ENCODE peak calls at places on chromosomes 4 and X, in four cellular contexts. C is GM12878, W is K562, K is HL-60. X is an unnamed sample.

GRCh38 chr4:63492515-63492914 is 916.7 kb downstream of the TECRL start:
- DNase-seq in C (no peak), W (no peak), K (no peak), X (no peak)

GRCh38 chr4:123821861-123822260 is 425.3 kb downstream of the SPRY1 start:
- DNase-seq in C (no peak), W (no peak), K (no peak), X (no peak)

GRCh38 chr4:181202249-181202648 is 1041.0 kb upstream of the TENM3 start:
- DNase-seq in C (no peak), W (no peak), K (no peak), X (no peak)

GRCh38 chr4:24570574-24571236 is 13.6 kb downstream of the DHX15 start:
- DNase-seq in C (no peak), W (no peak), K (no peak), X (no peak)

GRCh38 chr4:128285085-128286023 is 2.3 kb downstream of the PGRMC2 start:
- DNase-seq in C (no peak), W (no peak), K (no peak), X (no peak)

GRCh38 chr4:14059006-14059405 is 431.5 kb upstream of the BOD1L1 start:
- DNase-seq in C (no peak), W (no peak), K (no peak), X (no peak)

GRCh38 chrX:101252634-101253033 is 33.0 kb downstream of the DRP2 start:
- DNase-seq in C (no peak), W (no peak), K (no peak), X (no peak)

GRCh38 chr4:28730304-28730703 is 1869.7 kb downstream of the STIM2 start:
- DNase-seq in C (no peak), W (no peak), K (no peak), X (no peak)

GRCh38 chr4:73777612-73778011 is 37.2 kb downstream of the CXCL8 start:
- DNase-seq in C (no peak), W (no peak), K (no peak), X (no peak)

GRCh38 chr4:123701046-123701445 is 304.5 kb downstream of the SPRY1 start:
- DNase-seq in C (no peak), W (no peak), K (no peak), X (no peak)

GRCh38 chrX:10099411-10099810 is 57.4 kb upstream of the CLCN4 start:
- DNase-seq in C (no peak), W (no peak), K (no peak), X (no peak)

GRCh38 chrX:40150503-40150902 is 52.7 kb upstream of the BCOR start:
- DNase-seq in C (no peak), W (no peak), K (no peak), X (no peak)

GRCh38 chr4:154492288-154492687 is 689 bp upstream of the DCHS2 start:
- DNase-seq in C (no peak), W (no peak), K (no peak), X (no peak)

GRCh38 chr4:79083406-79084010 is 144.3 kb upstream of the PAQR3 start:
- DNase-seq in C (no peak), W (no peak), K (no peak), X (no peak)

GRCh38 chrX:3461824-3462508 is 115.5 kb upstream of the MXRA5 start:
- DNase-seq in C (peak; percentile 2), W (no peak), K (peak; percentile 8), X (no peak)

GRCh38 chr4:26320453-26321325 is at the start of gene RBPJ:
- DNase-seq in C (peak; percentile 50), W (peak; percentile 85), K (peak; percentile 91), X (peak; percentile 58)

GRCh38 chr4:139808381-139809206 is 143.0 kb downstream of the MGST2 start:
- DNase-seq in C (no peak), W (no peak), K (no peak), X (no peak)

GRCh38 chrX:154751669-154752271 is 893 bp upstream of the GAB3 start:
- DNase-seq in C (no peak), W (peak; percentile 51), K (no peak), X (no peak)

GRCh38 chr4:25098964-25099843 is 61.0 kb downstream of the SEPSECS start:
- DNase-seq in C (no peak), W (peak; percentile 27), K (no peak), X (no peak)

GRCh38 chr4:10084651-10085320 is 31.8 kb downstream of the WDR1 start:
- DNase-seq in C (no peak), W (no peak), K (no peak), X (peak; percentile 16)

GRCh38 chr4:105520819-105521790 is 31.3 kb upstream of the ARHGEF38 start:
- DNase-seq in C (peak; percentile 15), W (peak; percentile 26), K (peak; percentile 12), X (peak; percentile 22)

GRCh38 chrX:146241902-146242301 is 424.3 kb downstream of the SLITRK2 start:
- DNase-seq in C (no peak), W (no peak), K (no peak), X (no peak)

GRCh38 chr4:77433102-77433733 is 172.4 kb upstream of the CXCL13 start:
- DNase-seq in C (peak; percentile 7), W (peak; percentile 8), K (peak; percentile 5), X (peak; percentile 7)

GRCh38 chr4:102308032-102308799 is 37.1 kb downstream of the SLC39A8 start:
- DNase-seq in C (no peak), W (no peak), K (peak; percentile 54), X (no peak)

GRCh38 chr4:124997907-124998306 is 285.4 kb upstream of the ANKRD50 start:
- DNase-seq in C (no peak), W (no peak), K (no peak), X (no peak)

GRCh38 chr4:75940692-75941253 is at the start of gene NAAA:
- DNase-seq in C (no peak), W (peak; percentile 71), K (peak; percentile 21), X (peak; percentile 59)

GRCh38 chrX:136200466-136200865 is 50.7 kb downstream of the MAP7D3 start:
- DNase-seq in C (no peak), W (peak; percentile 47), K (no peak), X (no peak)

GRCh38 chr4:20684852-20685763 is 15.2 kb upstream of the PACRGL start:
- DNase-seq in C (no peak), W (peak; percentile 29), K (no peak), X (no peak)
- TF ChIP-seq SPI1 in C (no peak), W (no peak), K (no peak), X (no peak)

GRCh38 chr4:1236103-1236641 is 12.8 kb downstream of the CTBP1 start:
- DNase-seq in C (no peak), W (no peak), K (no peak), X (peak; percentile 21)

GRCh38 chr4:1238676-1239000 is 10.3 kb downstream of the CTBP1 start:
- DNase-seq in C (no peak), W (no peak), K (no peak), X (peak; percentile 29)

GRCh38 chr4:1239949-1240305 is 9.0 kb downstream of the CTBP1 start:
- DNase-seq in C (no peak), W (no peak), K (no peak), X (peak; percentile 12)

GRCh38 chr4:1239141-1239948 is 9.6 kb downstream of the CTBP1 start:
- DNase-seq in C (no peak), W (no peak), K (no peak), X (peak; percentile 23)

DNA sequence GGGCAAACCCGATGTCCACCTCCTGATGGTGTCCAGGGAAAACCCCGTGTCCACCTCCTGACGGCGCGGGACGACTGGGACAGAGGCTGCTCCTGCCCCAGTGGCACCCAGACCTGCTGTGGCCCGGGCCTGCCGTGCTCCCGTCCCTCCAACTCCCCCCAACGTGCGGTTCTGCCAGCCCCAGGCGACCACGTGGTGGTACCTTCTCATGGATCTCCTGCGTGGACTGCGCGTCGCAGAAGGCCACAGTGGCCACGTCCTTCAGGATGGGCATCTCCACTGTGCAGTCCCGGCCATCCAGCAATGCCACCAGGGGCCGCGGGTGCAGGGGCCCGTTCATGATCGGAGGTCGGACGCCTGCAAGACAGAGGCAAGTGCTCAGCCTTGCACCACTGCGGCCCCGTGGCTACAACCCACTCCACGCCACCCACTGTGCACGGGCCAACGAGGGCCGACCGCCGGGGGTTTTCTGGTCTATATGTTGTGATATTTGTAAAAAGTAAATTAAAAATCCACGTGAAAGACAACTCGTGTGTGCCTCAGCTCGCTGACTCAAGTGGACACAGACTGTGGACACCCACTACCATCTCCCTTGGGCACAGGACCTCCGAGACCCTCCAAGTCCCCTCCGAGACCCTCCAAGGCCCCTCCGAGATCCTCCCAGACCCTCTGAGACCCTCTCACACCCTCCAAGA is 10.8 kb downstream of the CTBP1 start:
- DNase-seq in C (no peak), W (no peak), K (no peak), X (peak; percentile 14)
- TF ChIP-seq SPI1 in C (no peak), W (no peak), K (no peak), X (no peak)

GRCh38 chrX:7085879-7086278 is 61.6 kb upstream of the STS start:
- DNase-seq in C (no peak), W (no peak), K (no peak), X (no peak)

GRCh38 chrX:7086384-7086783 is 61.1 kb upstream of the STS start:
- DNase-seq in C (no peak), W (no peak), K (no peak), X (no peak)

GRCh38 chrX:7091923-7092322 is 55.6 kb upstream of the STS start:
- DNase-seq in C (no peak), W (no peak), K (no peak), X (no peak)

GRCh38 chrX:7090506-7091095 is 56.9 kb upstream of the STS start:
- DNase-seq in C (no peak), W (no peak), K (no peak), X (no peak)

DNA sequence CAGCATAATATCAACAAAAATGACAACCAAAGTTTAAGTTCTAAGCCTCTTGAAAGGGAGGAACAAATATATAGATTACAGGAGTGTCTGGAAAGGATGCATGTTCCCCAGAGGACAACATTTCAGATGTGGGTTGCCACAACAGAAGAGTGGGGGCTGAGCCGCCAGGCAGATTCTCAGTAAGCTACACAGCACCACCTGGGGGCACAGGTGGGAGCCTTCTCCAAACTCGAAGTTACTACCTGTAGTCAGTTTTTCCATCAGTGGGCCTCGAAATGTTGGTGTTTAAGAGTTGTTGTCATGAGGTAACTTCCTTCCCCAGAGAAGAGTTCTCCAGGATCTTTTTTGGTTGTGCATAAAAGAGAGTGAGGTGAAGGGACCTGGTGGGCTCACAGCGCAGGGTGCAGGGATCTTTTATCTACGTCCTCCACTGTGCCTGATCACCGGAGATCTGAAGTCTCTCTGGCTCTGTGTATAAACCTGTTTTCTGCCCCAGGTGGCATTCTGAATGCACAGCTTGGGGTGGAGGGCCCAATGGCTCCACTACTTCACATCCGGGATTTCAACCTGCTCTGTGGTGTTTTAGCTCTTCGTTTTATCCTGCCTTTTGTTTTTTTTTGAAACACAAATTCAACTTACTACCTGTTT is 58.4 kb upstream of the STS start:
- DNase-seq in C (no peak), W (no peak), K (no peak), X (no peak)
- TF ChIP-seq SPI1 in C (no peak), W (no peak), K (no peak), X (no peak)

GRCh38 chrX:45683914-45684313 is 483.2 kb upstream of the DIPK2B start:
- DNase-seq in C (no peak), W (no peak), K (no peak), X (no peak)

GRCh38 chrX:45681891-45682290 is 481.2 kb upstream of the DIPK2B start:
- DNase-seq in C (no peak), W (no peak), K (no peak), X (no peak)
- TF ChIP-seq SPI1 in C (no peak), W (no peak), K (no peak), X (no peak)